ENCODE peak calls at places on chromosomes 1 and 21, in ten cellular contexts. E, J, O, A, H, C, B, G, S and Z are unnamed samples.

GRCh38 chr1:111990878-111991760 is 1.7 kb upstream of the KCND3 start:
- DNase-seq in A (peak; percentile 51), H (no peak), G (peak; percentile 61), C (no peak), E (no peak), B (peak; percentile 23), O (peak; percentile 22), J (no peak), S (no peak), Z (peak; percentile 32)

GRCh38 chr1:42963378-42964005 is 4.8 kb upstream of the SLC2A1 start:
- DNase-seq in S (no peak), A (no peak), G (no peak), C (peak; percentile 68), B (peak; percentile 60), H (no peak), O (no peak), J (no peak), E (peak; percentile 91), Z (no peak)

GRCh38 chr1:55555971-55556370 is 340.8 kb upstream of the USP24 start:
- DNase-seq in H (no peak), S (no peak), C (no peak), J (no peak), A (no peak), O (no peak), B (no peak), G (no peak), E (no peak), Z (no peak)

GRCh38 chr21:46269466-46269865 is 15.9 kb downstream of the MCM3AP start:
- DNase-seq in G (no peak), B (no peak), H (no peak), J (no peak), C (no peak), E (no peak), S (no peak), A (no peak), O (no peak), Z (no peak)

GRCh38 chr1:201279313-201279712 is 4.0 kb upstream of the PKP1 start:
- DNase-seq in J (no peak), B (peak; percentile 53), S (no peak), H (no peak), C (no peak), O (no peak), E (no peak), A (peak; percentile 62), G (no peak), Z (no peak)

GRCh38 chr1:20125091-20125490 is 5.8 kb upstream of the PLA2G2D start:
- DNase-seq in O (no peak), G (no peak), S (no peak), E (no peak), B (no peak), H (no peak), J (no peak), A (no peak), C (no peak), Z (no peak)

GRCh38 chr1:73104749-73105148 is 822.4 kb upstream of the NEGR1 start:
- DNase-seq in J (no peak), A (no peak), O (no peak), S (no peak), E (no peak), B (no peak), G (no peak), H (no peak), C (no peak), Z (no peak)

GRCh38 chr1:202058001-202058908 is 47.9 kb downstream of the ELF3 start:
- DNase-seq in C (no peak), B (no peak), A (no peak), E (no peak), H (no peak), G (no peak), J (no peak), S (no peak), O (peak; percentile 49), Z (no peak)

GRCh38 chr1:214415131-214415530 is 134.2 kb downstream of the SMYD2 start:
- DNase-seq in B (no peak), C (no peak), A (no peak), E (no peak), H (no peak), S (no peak), J (no peak), G (no peak), O (no peak), Z (no peak)

GRCh38 chr1:19974822-19975416 is 4.5 kb downstream of the PLA2G2A start:
- DNase-seq in C (peak; percentile 30), O (peak; percentile 39), S (peak; percentile 19), E (peak; percentile 20), J (no peak), G (peak; percentile 24), H (no peak), A (peak; percentile 47), B (peak; percentile 70), Z (no peak)

GRCh38 chr1:161305872-161306519 is 3.8 kb downstream of the MPZ start:
- DNase-seq in G (peak; percentile 53), E (peak; percentile 5), H (peak; percentile 76), S (peak; percentile 15), A (peak; percentile 66), B (no peak), O (peak; percentile 96), J (peak; percentile 92), C (peak; percentile 90), Z (peak; percentile 54)

GRCh38 chr1:225877570-225877969 is 4.6 kb downstream of the TMEM63A start:
- DNase-seq in A (peak; percentile 65), C (peak; percentile 42), J (peak; percentile 50), E (no peak), S (no peak), G (peak; percentile 91), B (no peak), H (peak; percentile 28), O (peak; percentile 57), Z (no peak)

GRCh38 chr21:39218082-39218409 is 34.8 kb upstream of the PSMG1 start:
- DNase-seq in H (no peak), B (no peak), J (no peak), A (no peak), O (no peak), E (no peak), G (no peak), C (no peak), S (no peak), Z (no peak)